ENCODE peak calls at places on chromosomes 11 and 22, in ten cellular contexts. One of them, this sample, is unnamed.

GRCh38 chr11:113906038-113906437 is 1.4 kb downstream of the HTR3B start:
- DNase-seq in fibroblast of lung: peak
- DNase-seq in H9: peak
- DNase-seq in WTC11: peak
- DNase-seq in RWPE1: no peak
- DNase-seq in mesothelial cell of epicardium: no peak
- DNase-seq in heart right ventricle: no peak
- DNase-seq in PC-3: peak
- DNase-seq in activated B cell treated with CpG ODN at 0.5 μM for 24 hours: no peak
- DNase-seq in endodermal cell: peak
- DNase-seq in this sample: no peak

GRCh38 chr11:65609236-65609635 is 4.8 kb downstream of the MAP3K11 start:
- DNase-seq in fibroblast of lung: peak
- DNase-seq in H9: no peak
- DNase-seq in WTC11: no peak
- DNase-seq in RWPE1: no peak
- DNase-seq in mesothelial cell of epicardium: no peak
- DNase-seq in heart right ventricle: no peak
- DNase-seq in PC-3: no peak
- DNase-seq in activated B cell treated with CpG ODN at 0.5 μM for 24 hours: no peak
- DNase-seq in endodermal cell: no peak
- DNase-seq in this sample: no peak

GRCh38 chr11:113201055-113201818 is 113.1 kb upstream of the TTC12 start:
- DNase-seq in fibroblast of lung: no peak
- DNase-seq in H9: peak
- DNase-seq in WTC11: peak
- DNase-seq in RWPE1: peak
- DNase-seq in mesothelial cell of epicardium: no peak
- DNase-seq in heart right ventricle: no peak
- DNase-seq in PC-3: no peak
- DNase-seq in activated B cell treated with CpG ODN at 0.5 μM for 24 hours: no peak
- DNase-seq in endodermal cell: peak
- DNase-seq in this sample: no peak

GRCh38 chr11:4211991-4212390 is 117.4 kb downstream of the RRM1 start:
- DNase-seq in fibroblast of lung: no peak
- DNase-seq in H9: peak
- DNase-seq in WTC11: peak
- DNase-seq in RWPE1: no peak
- DNase-seq in mesothelial cell of epicardium: no peak
- DNase-seq in heart right ventricle: no peak
- DNase-seq in PC-3: no peak
- DNase-seq in activated B cell treated with CpG ODN at 0.5 μM for 24 hours: no peak
- DNase-seq in endodermal cell: peak
- DNase-seq in this sample: no peak

GRCh38 chr11:111387318-111387863 is 8.3 kb upstream of the POU2AF1 start:
- DNase-seq in fibroblast of lung: no peak
- DNase-seq in H9: no peak
- DNase-seq in WTC11: no peak
- DNase-seq in RWPE1: no peak
- DNase-seq in mesothelial cell of epicardium: no peak
- DNase-seq in heart right ventricle: no peak
- DNase-seq in PC-3: no peak
- DNase-seq in activated B cell treated with CpG ODN at 0.5 μM for 24 hours: no peak
- DNase-seq in endodermal cell: no peak
- DNase-seq in this sample: no peak

GRCh38 chr11:92826597-92826996 is 142.9 kb upstream of the MTNR1B start:
- DNase-seq in fibroblast of lung: no peak
- DNase-seq in H9: no peak
- DNase-seq in WTC11: no peak
- DNase-seq in RWPE1: no peak
- DNase-seq in mesothelial cell of epicardium: no peak
- DNase-seq in heart right ventricle: no peak
- DNase-seq in PC-3: no peak
- DNase-seq in activated B cell treated with CpG ODN at 0.5 μM for 24 hours: no peak
- DNase-seq in endodermal cell: no peak
- DNase-seq in this sample: no peak

GRCh38 chr22:47091241-47091691 is 328.8 kb downstream of the TBC1D22A start:
- DNase-seq in fibroblast of lung: peak
- DNase-seq in H9: no peak
- DNase-seq in WTC11: no peak
- DNase-seq in RWPE1: no peak
- DNase-seq in mesothelial cell of epicardium: no peak
- DNase-seq in heart right ventricle: no peak
- DNase-seq in PC-3: no peak
- DNase-seq in activated B cell treated with CpG ODN at 0.5 μM for 24 hours: no peak
- DNase-seq in endodermal cell: no peak
- DNase-seq in this sample: no peak

GRCh38 chr22:46515208-46516111 is 22.0 kb downstream of the CELSR1 start:
- DNase-seq in fibroblast of lung: peak
- DNase-seq in H9: no peak
- DNase-seq in WTC11: no peak
- DNase-seq in RWPE1: peak
- DNase-seq in mesothelial cell of epicardium: no peak
- DNase-seq in heart right ventricle: no peak
- DNase-seq in PC-3: no peak
- DNase-seq in activated B cell treated with CpG ODN at 0.5 μM for 24 hours: no peak
- DNase-seq in endodermal cell: peak
- DNase-seq in this sample: no peak

GRCh38 chr11:46513934-46514342 is 79.9 kb downstream of the AMBRA1 start:
- DNase-seq in fibroblast of lung: peak
- DNase-seq in H9: no peak
- DNase-seq in WTC11: no peak
- DNase-seq in RWPE1: peak
- DNase-seq in mesothelial cell of epicardium: peak
- DNase-seq in heart right ventricle: peak
- DNase-seq in PC-3: no peak
- DNase-seq in activated B cell treated with CpG ODN at 0.5 μM for 24 hours: no peak
- DNase-seq in endodermal cell: no peak
- DNase-seq in this sample: no peak

GRCh38 chr22:27663812-27664211 is 137.7 kb downstream of the MN1 start:
- DNase-seq in fibroblast of lung: peak
- DNase-seq in H9: no peak
- DNase-seq in WTC11: no peak
- DNase-seq in RWPE1: no peak
- DNase-seq in mesothelial cell of epicardium: no peak
- DNase-seq in heart right ventricle: no peak
- DNase-seq in PC-3: peak
- DNase-seq in activated B cell treated with CpG ODN at 0.5 μM for 24 hours: no peak
- DNase-seq in endodermal cell: no peak
- DNase-seq in this sample: no peak

GRCh38 chr11:130024356-130024755 is 21.7 kb upstream of the PRDM10 start:
- DNase-seq in fibroblast of lung: peak
- DNase-seq in H9: no peak
- DNase-seq in WTC11: no peak
- DNase-seq in RWPE1: no peak
- DNase-seq in mesothelial cell of epicardium: no peak
- DNase-seq in heart right ventricle: no peak
- DNase-seq in PC-3: peak
- DNase-seq in activated B cell treated with CpG ODN at 0.5 μM for 24 hours: no peak
- DNase-seq in endodermal cell: no peak
- DNase-seq in this sample: no peak

GRCh38 chr11:58334708-58335107 is 24.2 kb downstream of the OR5B17 start:
- DNase-seq in fibroblast of lung: peak
- DNase-seq in H9: no peak
- DNase-seq in WTC11: no peak
- DNase-seq in RWPE1: peak
- DNase-seq in mesothelial cell of epicardium: no peak
- DNase-seq in heart right ventricle: no peak
- DNase-seq in PC-3: peak
- DNase-seq in activated B cell treated with CpG ODN at 0.5 μM for 24 hours: no peak
- DNase-seq in endodermal cell: no peak
- DNase-seq in this sample: no peak

GRCh38 chr11:119641991-119642745 is 86.8 kb downstream of the NECTIN1 start:
- DNase-seq in fibroblast of lung: no peak
- DNase-seq in H9: no peak
- DNase-seq in WTC11: no peak
- DNase-seq in RWPE1: peak
- DNase-seq in mesothelial cell of epicardium: no peak
- DNase-seq in heart right ventricle: no peak
- DNase-seq in PC-3: peak
- DNase-seq in activated B cell treated with CpG ODN at 0.5 μM for 24 hours: no peak
- DNase-seq in endodermal cell: peak
- DNase-seq in this sample: no peak

GRCh38 chr22:30453731-30454510 is 17.9 kb downstream of the SEC14L3 start:
- DNase-seq in fibroblast of lung: no peak
- DNase-seq in H9: no peak
- DNase-seq in WTC11: no peak
- DNase-seq in RWPE1: no peak
- DNase-seq in mesothelial cell of epicardium: no peak
- DNase-seq in heart right ventricle: no peak
- DNase-seq in PC-3: no peak
- DNase-seq in activated B cell treated with CpG ODN at 0.5 μM for 24 hours: no peak
- DNase-seq in endodermal cell: peak
- DNase-seq in this sample: no peak

GRCh38 chr11:48172818-48173609 is 43.6 kb upstream of the OR4B1 start:
- DNase-seq in fibroblast of lung: peak
- DNase-seq in H9: peak
- DNase-seq in WTC11: peak
- DNase-seq in RWPE1: peak
- DNase-seq in mesothelial cell of epicardium: peak
- DNase-seq in heart right ventricle: peak
- DNase-seq in PC-3: peak
- DNase-seq in activated B cell treated with CpG ODN at 0.5 μM for 24 hours: peak
- DNase-seq in endodermal cell: peak
- DNase-seq in this sample: peak

GRCh38 chr11:116132273-116132978 is 628.2 kb upstream of the CADM1 start:
- DNase-seq in fibroblast of lung: no peak
- DNase-seq in H9: no peak
- DNase-seq in WTC11: no peak
- DNase-seq in RWPE1: no peak
- DNase-seq in mesothelial cell of epicardium: no peak
- DNase-seq in heart right ventricle: no peak
- DNase-seq in PC-3: no peak
- DNase-seq in activated B cell treated with CpG ODN at 0.5 μM for 24 hours: no peak
- DNase-seq in endodermal cell: no peak
- DNase-seq in this sample: no peak

GRCh38 chr11:65159005-65159404 is 11.0 kb upstream of the SPDYC start:
- DNase-seq in fibroblast of lung: no peak
- DNase-seq in H9: no peak
- DNase-seq in WTC11: no peak
- DNase-seq in RWPE1: no peak
- DNase-seq in mesothelial cell of epicardium: no peak
- DNase-seq in heart right ventricle: no peak
- DNase-seq in PC-3: no peak
- DNase-seq in activated B cell treated with CpG ODN at 0.5 μM for 24 hours: no peak
- DNase-seq in endodermal cell: no peak
- DNase-seq in this sample: no peak

GRCh38 chr22:22059476-22060002 is 77.0 kb upstream of the TOP3B start:
- DNase-seq in fibroblast of lung: no peak
- DNase-seq in H9: no peak
- DNase-seq in WTC11: no peak
- DNase-seq in RWPE1: no peak
- DNase-seq in mesothelial cell of epicardium: no peak
- DNase-seq in heart right ventricle: no peak
- DNase-seq in PC-3: no peak
- DNase-seq in activated B cell treated with CpG ODN at 0.5 μM for 24 hours: no peak
- DNase-seq in endodermal cell: no peak
- DNase-seq in this sample: no peak

GRCh38 chr22:22058649-22059475 is 76.3 kb upstream of the TOP3B start:
- DNase-seq in fibroblast of lung: no peak
- DNase-seq in H9: no peak
- DNase-seq in WTC11: no peak
- DNase-seq in RWPE1: no peak
- DNase-seq in mesothelial cell of epicardium: no peak
- DNase-seq in heart right ventricle: no peak
- DNase-seq in PC-3: no peak
- DNase-seq in activated B cell treated with CpG ODN at 0.5 μM for 24 hours: no peak
- DNase-seq in endodermal cell: no peak
- DNase-seq in this sample: no peak

GRCh38 chr22:22062306-22062793 is 79.8 kb upstream of the TOP3B start:
- DNase-seq in fibroblast of lung: no peak
- DNase-seq in H9: no peak
- DNase-seq in WTC11: no peak
- DNase-seq in RWPE1: no peak
- DNase-seq in mesothelial cell of epicardium: no peak
- DNase-seq in heart right ventricle: no peak
- DNase-seq in PC-3: no peak
- DNase-seq in activated B cell treated with CpG ODN at 0.5 μM for 24 hours: no peak
- DNase-seq in endodermal cell: no peak
- DNase-seq in this sample: no peak

GRCh38 chr22:22061085-22062077 is 78.8 kb upstream of the TOP3B start:
- DNase-seq in fibroblast of lung: no peak
- DNase-seq in H9: no peak
- DNase-seq in WTC11: no peak
- DNase-seq in RWPE1: peak
- DNase-seq in mesothelial cell of epicardium: no peak
- DNase-seq in heart right ventricle: peak
- DNase-seq in PC-3: peak
- DNase-seq in activated B cell treated with CpG ODN at 0.5 μM for 24 hours: no peak
- DNase-seq in endodermal cell: no peak
- DNase-seq in this sample: no peak

GRCh38 chr22:22060200-22061084 is 77.9 kb upstream of the TOP3B start:
- DNase-seq in fibroblast of lung: no peak
- DNase-seq in H9: peak
- DNase-seq in WTC11: peak
- DNase-seq in RWPE1: peak
- DNase-seq in mesothelial cell of epicardium: peak
- DNase-seq in heart right ventricle: peak
- DNase-seq in PC-3: peak
- DNase-seq in activated B cell treated with CpG ODN at 0.5 μM for 24 hours: peak
- DNase-seq in endodermal cell: peak
- DNase-seq in this sample: peak
- TF ChIP-seq CTCF in fibroblast of lung: peak
- TF ChIP-seq CTCF in H9: peak
- TF ChIP-seq CTCF in WTC11: peak
- TF ChIP-seq CTCF in RWPE1: peak
- TF ChIP-seq CTCF in mesothelial cell of epicardium: peak
- TF ChIP-seq CTCF in heart right ventricle: peak
- TF ChIP-seq CTCF in PC-3: peak
- TF ChIP-seq CTCF in activated B cell treated with CpG ODN at 0.5 μM for 24 hours: no peak
- TF ChIP-seq CTCF in endodermal cell: peak
- TF ChIP-seq CTCF in this sample: peak

GRCh38 chr11:126192386-126192785 is 19.1 kb downstream of the RPUSD4 start:
- DNase-seq in fibroblast of lung: no peak
- DNase-seq in H9: no peak
- DNase-seq in WTC11: no peak
- DNase-seq in RWPE1: no peak
- DNase-seq in mesothelial cell of epicardium: no peak
- DNase-seq in heart right ventricle: no peak
- DNase-seq in PC-3: no peak
- DNase-seq in activated B cell treated with CpG ODN at 0.5 μM for 24 hours: no peak
- DNase-seq in endodermal cell: no peak
- DNase-seq in this sample: no peak
- TF ChIP-seq CTCF in fibroblast of lung: no peak
- TF ChIP-seq CTCF in H9: no peak
- TF ChIP-seq CTCF in WTC11: no peak
- TF ChIP-seq CTCF in RWPE1: no peak
- TF ChIP-seq CTCF in mesothelial cell of epicardium: no peak
- TF ChIP-seq CTCF in heart right ventricle: no peak
- TF ChIP-seq CTCF in PC-3: no peak
- TF ChIP-seq CTCF in activated B cell treated with CpG ODN at 0.5 μM for 24 hours: no peak
- TF ChIP-seq CTCF in endodermal cell: no peak
- TF ChIP-seq CTCF in this sample: no peak

GRCh38 chr11:76459299-76459698 is 14.5 kb downstream of the EMSY start:
- DNase-seq in fibroblast of lung: no peak
- DNase-seq in H9: no peak
- DNase-seq in WTC11: no peak
- DNase-seq in RWPE1: peak
- DNase-seq in mesothelial cell of epicardium: no peak
- DNase-seq in heart right ventricle: no peak
- DNase-seq in PC-3: peak
- DNase-seq in activated B cell treated with CpG ODN at 0.5 μM for 24 hours: no peak
- DNase-seq in endodermal cell: no peak
- DNase-seq in this sample: no peak
- TF ChIP-seq CTCF in fibroblast of lung: peak
- TF ChIP-seq CTCF in H9: peak
- TF ChIP-seq CTCF in WTC11: peak
- TF ChIP-seq CTCF in RWPE1: peak
- TF ChIP-seq CTCF in mesothelial cell of epicardium: peak
- TF ChIP-seq CTCF in heart right ventricle: peak
- TF ChIP-seq CTCF in PC-3: peak
- TF ChIP-seq CTCF in activated B cell treated with CpG ODN at 0.5 μM for 24 hours: no peak
- TF ChIP-seq CTCF in endodermal cell: peak
- TF ChIP-seq CTCF in this sample: peak

GRCh38 chr22:21020802-21021429 is 6.0 kb downstream of the P2RX6 start:
- DNase-seq in fibroblast of lung: no peak
- DNase-seq in H9: peak
- DNase-seq in WTC11: peak
- DNase-seq in RWPE1: no peak
- DNase-seq in mesothelial cell of epicardium: no peak
- DNase-seq in heart right ventricle: no peak
- DNase-seq in PC-3: peak
- DNase-seq in activated B cell treated with CpG ODN at 0.5 μM for 24 hours: no peak
- DNase-seq in endodermal cell: peak
- DNase-seq in this sample: no peak
- TF ChIP-seq CTCF in fibroblast of lung: peak
- TF ChIP-seq CTCF in H9: peak
- TF ChIP-seq CTCF in WTC11: peak
- TF ChIP-seq CTCF in RWPE1: peak
- TF ChIP-seq CTCF in mesothelial cell of epicardium: peak
- TF ChIP-seq CTCF in heart right ventricle: no peak
- TF ChIP-seq CTCF in PC-3: peak
- TF ChIP-seq CTCF in activated B cell treated with CpG ODN at 0.5 μM for 24 hours: no peak
- TF ChIP-seq CTCF in endodermal cell: peak
- TF ChIP-seq CTCF in this sample: peak

This sample was measured in progenitor cell of endocrine pancreas.